ENCODE peak calls at places on chromosome 12, in nine cellular contexts. M, Z, L, X, J, V, G, O and W are unnamed samples.

GRCh38 chr12:43066471-43066870 is 476.9 kb upstream of the PRICKLE1 start:
- DNase-seq in L (no peak), J (no peak), Z (no peak), O (no peak), G (no peak), M (no peak), V (no peak), X (peak; percentile 11), W (no peak)

GRCh38 chr12:25976289-25976688 is 17.8 kb downstream of the RASSF8 start:
- DNase-seq in G (no peak), X (no peak), M (no peak), Z (peak; percentile 55), O (no peak), L (no peak), V (no peak), J (no peak), W (no peak)

GRCh38 chr12:131950182-131950913 is 606 bp downstream of the EP400 start:
- DNase-seq in L (peak; percentile 48), Z (no peak), X (no peak), O (no peak), M (no peak), J (no peak), G (peak; percentile 23), V (peak; percentile 36), W (peak; percentile 87)

GRCh38 chr12:89695100-89695499 is 13.5 kb downstream of the ATP2B1 start:
- DNase-seq in X (no peak), V (no peak), M (no peak), Z (peak; percentile 77), J (no peak), O (no peak), G (no peak), L (no peak), W (no peak)

GRCh38 chr12:102876883-102877282 is 40.2 kb downstream of the PAH start:
- DNase-seq in M (no peak), G (no peak), L (no peak), O (no peak), J (no peak), Z (no peak), V (no peak), X (no peak), W (peak; percentile 31)

GRCh38 chr12:47811070-47811391 is 8.7 kb downstream of the HDAC7 start:
- DNase-seq in X (no peak), O (no peak), G (no peak), L (no peak), J (no peak), M (no peak), Z (no peak), V (no peak), W (peak; percentile 63)

GRCh38 chr12:114774181-114774580 is 90.2 kb upstream of the TBX3 start:
- DNase-seq in J (no peak), V (no peak), M (no peak), L (no peak), X (no peak), G (no peak), Z (peak; percentile 7), O (no peak), W (no peak)

GRCh38 chr12:1594045-1594294 is 411 bp downstream of the FBXL14 start:
- DNase-seq in O (no peak), Z (no peak), G (no peak), X (no peak), M (no peak), J (no peak), V (no peak), L (no peak), W (peak; percentile 86)

GRCh38 chr12:57270966-57271470 is 20.0 kb upstream of the STAC3 start:
- DNase-seq in O (no peak), J (no peak), Z (no peak), M (no peak), G (no peak), L (no peak), X (no peak), V (no peak), W (peak; percentile 70)

GRCh38 chr12:114656906-114657596 is 26.9 kb downstream of the TBX3 start:
- DNase-seq in J (no peak), G (no peak), O (no peak), M (no peak), V (no peak), X (no peak), L (no peak), Z (no peak), W (no peak)

GRCh38 chr12:108884116-108885012 is 4.5 kb downstream of the DAO start:
- DNase-seq in M (peak; percentile 30), V (peak; percentile 62), G (peak; percentile 46), J (no peak), Z (peak; percentile 42), X (no peak), L (peak; percentile 40), O (no peak), W (peak; percentile 73)

GRCh38 chr12:68971404-68971803 is 38.4 kb upstream of the CPM start:
- DNase-seq in L (no peak), V (no peak), Z (peak; percentile 91), J (no peak), G (no peak), O (peak; percentile 34), M (no peak), X (no peak), W (no peak)

GRCh38 chr12:100539209-100539608 is 34.3 kb upstream of the GAS2L3 start:
- DNase-seq in V (no peak), Z (peak; percentile 40), L (no peak), M (no peak), J (no peak), X (peak; percentile 57), O (no peak), G (no peak), W (peak; percentile 46)

GRCh38 chr12:5630101-5630500 is 198.2 kb downstream of the NTF3 start:
- DNase-seq in L (no peak), Z (no peak), G (no peak), O (no peak), J (no peak), X (no peak), V (no peak), M (no peak), W (no peak)
- H3K4me3 ChIP-seq in L (no peak overlapping the region), Z (no peak overlapping the region), G (no peak overlapping the region), O (no peak overlapping the region), J (no peak overlapping the region), X (no peak overlapping the region), V (no peak overlapping the region), M (no peak overlapping the region), W (no peak overlapping the region)

GRCh38 chr12:111150476-111150875 is 218.4 kb downstream of the PHETA1 start:
- DNase-seq in Z (no peak), X (no peak), G (no peak), J (no peak), L (no peak), O (no peak), M (no peak), V (no peak), W (no peak)

GRCh38 chr12:111148005-111148404 is 220.9 kb downstream of the PHETA1 start:
- DNase-seq in Z (no peak), L (no peak), O (no peak), X (no peak), M (no peak), J (no peak), V (no peak), G (no peak), W (no peak)

GRCh38 chr12:111150894-111151293 is 218.0 kb downstream of the PHETA1 start:
- DNase-seq in V (no peak), X (no peak), O (no peak), J (no peak), M (no peak), G (no peak), Z (no peak), L (no peak), W (no peak)

GRCh38 chr12:111151441-111151840 is 217.5 kb downstream of the PHETA1 start:
- DNase-seq in V (no peak), L (no peak), M (no peak), J (no peak), Z (no peak), G (no peak), O (no peak), X (no peak), W (no peak)

GRCh38 chr12:111149299-111149698 is 219.6 kb downstream of the PHETA1 start:
- DNase-seq in V (no peak), L (no peak), G (no peak), M (no peak), O (no peak), J (no peak), Z (no peak), X (no peak), W (no peak)
- H3K4me3 ChIP-seq in V (no peak overlapping the region), L (no peak overlapping the region), G (no peak overlapping the region), M (no peak overlapping the region), O (no peak overlapping the region), J (no peak overlapping the region), Z (no peak overlapping the region), X (no peak overlapping the region), W (no peak overlapping the region)

GRCh38 chr12:126191949-126192348 is 1126.7 kb downstream of the AACS start:
- DNase-seq in G (no peak), O (no peak), Z (no peak), L (no peak), V (no peak), X (no peak), J (no peak), M (no peak), W (no peak)
- H3K4me3 ChIP-seq in G (no peak overlapping the region), O (no peak overlapping the region), Z (no peak overlapping the region), L (no peak overlapping the region), V (no peak overlapping the region), X (no peak overlapping the region), J (no peak overlapping the region), M (no peak overlapping the region), W (peak overlapping the region; percentile 62)

GRCh38 chr12:51318846-51319570 is 5.0 kb downstream of the BIN2 start:
- DNase-seq in Z (no peak), J (no peak), V (peak; percentile 56), M (no peak), O (no peak), L (peak; percentile 13), G (peak; percentile 32), X (no peak), W (no peak)

GRCh38 chr12:51322452-51322851 is 1.5 kb downstream of the BIN2 start:
- DNase-seq in J (no peak), O (no peak), M (no peak), X (no peak), G (no peak), Z (no peak), L (no peak), V (no peak), W (no peak)

GRCh38 chr12:51320311-51320694 is 3.7 kb downstream of the BIN2 start:
- DNase-seq in L (no peak), Z (no peak), G (no peak), O (no peak), M (no peak), X (no peak), V (no peak), J (no peak), W (no peak)

GRCh38 chr12:51321882-51322281 is 2.1 kb downstream of the BIN2 start:
- DNase-seq in O (no peak), X (no peak), V (no peak), Z (no peak), J (no peak), M (no peak), L (no peak), G (no peak), W (no peak)

DNA sequence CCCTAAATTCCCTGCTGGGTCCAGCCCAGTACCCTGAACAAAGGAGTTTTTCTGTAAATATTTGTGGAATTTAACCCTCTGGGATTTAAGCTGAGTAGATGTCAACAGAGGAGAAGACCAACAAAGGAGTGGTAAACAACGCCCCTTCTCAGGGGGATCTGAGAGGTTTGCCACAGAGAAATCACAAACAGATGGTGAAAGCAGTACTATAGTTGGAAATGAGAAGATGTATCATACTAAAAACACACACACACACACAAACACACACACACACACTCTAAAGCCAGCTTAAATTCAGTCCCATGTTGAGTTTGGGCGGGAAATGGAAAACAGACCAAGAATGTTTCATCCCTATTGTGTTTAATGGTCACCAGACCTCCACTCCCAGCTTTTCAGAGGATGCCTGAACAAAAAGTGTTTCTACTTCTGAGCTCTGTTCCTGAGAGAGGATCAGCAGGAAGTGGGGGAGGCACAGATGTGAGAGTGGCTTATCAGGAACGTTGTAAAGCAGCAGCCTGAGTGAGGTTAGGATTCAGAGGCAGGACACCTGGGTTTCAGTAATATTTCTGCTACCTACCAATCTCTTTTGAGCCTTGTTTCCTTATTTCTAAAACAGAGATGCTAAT is 3.2 kb downstream of the BIN2 start:
- DNase-seq in G (peak; percentile 5), O (peak; percentile 21), X (peak; percentile 62), J (no peak), M (no peak), V (no peak), L (no peak), Z (peak; percentile 53), W (peak; percentile 72)
- H3K4me3 ChIP-seq in G (peak overlapping the region; percentile 58), O (no peak overlapping the region), X (no peak overlapping the region), J (no peak overlapping the region), M (no peak overlapping the region), V (peak overlapping the region; percentile 57), L (peak overlapping the region; percentile 99), Z (no peak overlapping the region), W (no peak overlapping the region)